ENCODE peak calls at places on chromosomes 5 and 9, in ten cellular contexts. J is foreskin fibroblast, R is activated B cell treated with CpG ODN at 0.5 μM for 24 hours, C is kidney, Z is K562, D is nephron progenitor cell, M is Peyer's patch, W is foreskin keratinocyte, T is sigmoid colon, N is WTC11. I is an unnamed sample.

GRCh38 chr9:131065599-131065998 is 30.7 kb upstream of the AIF1L start:
- DNase-seq in C (no peak), T (no peak), W (no peak), D (no peak), N (no peak), Z (no peak), R (no peak), J (no peak), M (no peak), I (no peak)

GRCh38 chr5:35031276-35031675 is 16.5 kb downstream of the AGXT2 start:
- DNase-seq in D (no peak), T (no peak), W (peak; percentile 30), J (peak; percentile 59), C (no peak), M (no peak), N (no peak), R (no peak), Z (no peak), I (no peak)

GRCh38 chr5:14069021-14069420 is 74.1 kb upstream of the TRIO start:
- DNase-seq in J (no peak), N (no peak), T (no peak), M (no peak), D (no peak), C (no peak), W (no peak), Z (no peak), R (no peak), I (no peak)

GRCh38 chr9:95008151-95008771 is 281.8 kb downstream of the AOPEP start:
- DNase-seq in T (no peak), N (no peak), Z (no peak), W (peak; percentile 55), D (peak; percentile 40), C (no peak), J (no peak), R (no peak), M (no peak), I (no peak)

GRCh38 chr5:93209476-93209875 is 371.5 kb downstream of the NR2F1-AS1 start:
- DNase-seq in J (no peak), M (no peak), W (no peak), C (no peak), T (no peak), D (no peak), Z (no peak), N (no peak), R (no peak), I (no peak)

GRCh38 chr9:108130896-108131295 is 641.3 kb upstream of the KLF4 start:
- DNase-seq in R (no peak), T (no peak), C (no peak), W (no peak), Z (no peak), J (no peak), D (no peak), N (no peak), M (no peak), I (no peak)

GRCh38 chr9:110364451-110364850 is 26.8 kb upstream of the TXNDC8 start:
- DNase-seq in M (no peak), Z (no peak), D (no peak), J (no peak), C (no peak), W (no peak), N (no peak), T (no peak), R (no peak), I (no peak)

GRCh38 chr5:79536193-79536906 is 22.4 kb upstream of the HOMER1 start:
- DNase-seq in N (no peak), D (no peak), C (no peak), Z (no peak), J (no peak), W (no peak), T (no peak), R (no peak), M (no peak), I (no peak)

GRCh38 chr5:134086943-134087305 is 27.6 kb upstream of the TCF7 start:
- DNase-seq in W (no peak), J (no peak), T (peak; percentile 13), M (peak; percentile 55), N (no peak), C (no peak), Z (no peak), R (no peak), D (no peak), I (peak; percentile 35)

GRCh38 chr5:141934099-141934844 is 10.6 kb downstream of the DELE1 start:
- DNase-seq in M (no peak), C (no peak), R (no peak), J (no peak), T (no peak), D (no peak), W (no peak), Z (no peak), N (no peak), I (no peak)

GRCh38 chr5:176900783-176901204 is 1.6 kb upstream of the HK3 start:
- DNase-seq in C (no peak), W (no peak), T (no peak), M (no peak), J (no peak), D (no peak), N (no peak), R (no peak), Z (no peak), I (no peak)

GRCh38 chr5:43193171-43193951 is 1.3 kb downstream of the NIM1K start:
- DNase-seq in N (no peak), M (no peak), C (no peak), R (no peak), W (peak; percentile 92), T (no peak), Z (peak; percentile 53), D (no peak), J (peak; percentile 87), I (no peak)

GRCh38 chr5:150022163-150022540 is 21.6 kb downstream of the HMGXB3 start:
- DNase-seq in W (peak; percentile 93), C (no peak), T (no peak), J (peak; percentile 85), N (no peak), R (no peak), D (no peak), Z (no peak), M (no peak), I (no peak)

GRCh38 chr5:140547508-140548299 is at the start of gene EIF4EBP3:
- DNase-seq in W (peak; percentile 78), Z (peak; percentile 90), D (peak; percentile 93), N (peak; percentile 98), C (peak; percentile 99), T (peak; percentile 99), J (peak; percentile 96), R (peak; percentile 74), M (peak; percentile 89), I (peak; percentile 98)

GRCh38 chr5:138975098-138975847 is 100.1 kb upstream of the LRRTM2 start:
- DNase-seq in D (no peak), C (no peak), W (no peak), R (no peak), Z (peak; percentile 34), N (no peak), M (no peak), J (peak; percentile 83), T (peak; percentile 79), I (no peak)

GRCh38 chr9:109047259-109047658 is 34.0 kb upstream of the CTNNAL1 start:
- DNase-seq in N (no peak), M (no peak), D (no peak), W (no peak), T (no peak), Z (no peak), R (no peak), J (no peak), C (no peak), I (no peak)

DNA sequence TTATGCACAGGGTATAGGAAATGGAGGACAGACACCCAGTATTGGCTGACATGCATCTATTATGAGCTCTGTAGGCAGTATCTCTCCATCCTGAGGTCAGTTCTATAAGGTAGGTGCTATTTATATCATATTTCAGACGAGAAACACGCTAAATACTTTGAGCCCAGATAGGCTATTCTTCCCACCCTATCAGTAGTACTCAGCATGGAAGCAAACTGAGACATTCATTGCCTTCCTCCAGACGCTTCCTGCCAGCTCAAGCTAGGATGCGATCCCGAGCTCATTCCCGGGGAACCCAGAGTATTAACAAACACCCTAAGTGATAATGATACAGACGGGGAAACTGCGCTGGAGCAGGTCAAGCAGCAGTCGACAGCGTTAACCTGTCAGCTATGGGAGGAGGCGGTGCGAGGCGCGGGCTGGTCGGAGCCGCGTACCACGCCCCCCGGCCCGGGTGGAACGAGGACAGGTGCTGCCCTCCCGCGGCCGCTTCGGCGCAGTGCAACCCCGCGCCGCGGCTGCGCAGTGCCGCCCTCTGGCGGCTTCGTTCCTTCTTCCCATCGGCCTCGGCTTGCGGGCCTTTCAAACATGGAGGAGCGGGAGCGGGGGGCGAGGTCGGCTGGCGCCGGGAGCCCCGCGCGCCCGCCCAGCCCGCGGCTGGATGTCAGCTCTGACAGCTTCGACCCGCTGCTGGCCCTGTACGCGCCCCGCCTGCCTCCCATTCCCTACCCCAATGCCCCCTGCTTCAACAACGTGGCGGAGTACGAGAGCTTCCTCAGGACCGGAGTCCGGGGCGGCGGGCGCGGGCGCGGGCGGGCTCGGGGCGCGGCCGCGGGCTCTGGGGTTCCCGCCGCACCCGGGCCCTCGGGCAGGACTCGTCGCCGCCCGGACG is at the start of gene LSM11:
- DNase-seq in J (peak; percentile 75), C (peak; percentile 95), D (peak; percentile 95), Z (peak; percentile 95), W (peak; percentile 75), T (peak; percentile 93), N (peak; percentile 90), M (peak; percentile 90), R (peak; percentile 96), I (peak; percentile 95)
- TF ChIP-seq CTCF in J (peak; percentile 99), C (peak; percentile 99), D (peak; percentile 97), Z (peak; percentile 99), W (peak; percentile 100), T (peak; percentile 90), N (peak; percentile 99), M (peak; percentile 99), R (peak; percentile 67), I (peak; percentile 99)

GRCh38 chr9:581673-582497 is 259.6 kb upstream of the DMRT1 start:
- DNase-seq in J (no peak), Z (peak; percentile 4), N (peak; percentile 51), M (no peak), W (no peak), C (no peak), D (peak; percentile 26), T (no peak), R (no peak), I (no peak)
- TF ChIP-seq CTCF in J (peak; percentile 26), Z (peak; percentile 43), N (peak; percentile 30), M (no peak), W (peak; percentile 30), C (peak; percentile 28), D (peak; percentile 10), T (no peak), R (no peak), I (peak; percentile 64)

DNA sequence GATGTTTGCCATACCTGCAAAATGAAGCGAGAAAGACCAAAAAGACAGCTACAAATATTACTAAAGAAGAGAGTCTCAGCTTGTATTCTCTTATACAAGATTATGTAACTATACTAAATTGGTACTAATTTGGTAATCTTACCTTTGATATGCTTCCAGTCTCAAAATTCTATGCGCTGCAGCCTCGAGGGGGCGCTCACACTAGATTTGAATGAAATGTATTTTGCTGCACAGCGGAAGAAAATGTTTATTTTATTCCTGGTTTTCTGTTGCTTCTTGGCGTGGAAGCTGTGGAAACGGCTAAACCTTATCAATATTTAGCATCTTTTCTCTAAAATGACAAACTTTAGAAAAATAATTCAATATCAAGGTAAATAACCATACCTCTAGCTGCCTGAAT is 267.0 kb upstream of the NUDT12 start:
- DNase-seq in M (no peak), N (peak; percentile 68), C (no peak), R (no peak), T (no peak), W (no peak), J (no peak), D (peak; percentile 16), Z (peak; percentile 17), I (no peak)
- TF ChIP-seq CTCF in M (no peak), N (peak; percentile 73), C (no peak), R (no peak), T (no peak), W (peak; percentile 57), J (peak; percentile 13), D (peak; percentile 31), Z (peak; percentile 55), I (peak; percentile 73)

GRCh38 chr5:53071738-53072137 is 37.8 kb downstream of the MOCS2 start:
- DNase-seq in W (no peak), D (no peak), J (peak; percentile 34), C (no peak), N (no peak), M (no peak), Z (no peak), R (no peak), T (no peak), I (no peak)
- TF ChIP-seq CTCF in W (no peak), D (no peak), J (peak; percentile 44), C (no peak), N (no peak), M (no peak), Z (no peak), R (no peak), T (no peak), I (no peak)

I was measured in chondrocyte.